ENCODE peak calls at places on chromosomes 2 and 18, in seven cellular contexts. G is fibroblast of mammary gland, S is OCI-LY7, L is neural progenitor cell, Y is cardiac fibroblast, P is astrocyte of the spinal cord, F is Caco-2. H is an unnamed sample.

GRCh38 chr2:30503007-30503691 is 56.1 kb downstream of the LCLAT1 start:
- DNase-seq in G (no peak), S (no peak), L (no peak), Y (peak; percentile 27), P (no peak), F (no peak), H (peak; percentile 48)

GRCh38 chr2:190718652-190719526 is 70.0 kb downstream of the NAB1 start:
- DNase-seq in G (peak; percentile 89), S (no peak), L (no peak), Y (peak; percentile 93), P (peak; percentile 32), F (peak; percentile 85), H (peak; percentile 78)

GRCh38 chr2:192150166-192150565 is 44.6 kb downstream of the TMEFF2 start:
- DNase-seq in G (no peak), S (no peak), L (no peak), Y (no peak), P (no peak), F (no peak), H (no peak)

GRCh38 chr18:42641996-42642395 is 473.5 kb downstream of the RIT2 start:
- DNase-seq in G (no peak), S (no peak), L (no peak), Y (no peak), P (no peak), F (no peak), H (no peak)

GRCh38 chr2:17538844-17539554 is 1.5 kb upstream of the VSNL1 start:
- DNase-seq in G (peak; percentile 25), S (no peak), L (peak; percentile 87), Y (peak; percentile 37), P (peak; percentile 80), F (peak; percentile 75), H (peak; percentile 52)

GRCh38 chr18:26544459-26544858 is 3.9 kb downstream of the KCTD1 start:
- DNase-seq in G (no peak), S (no peak), L (no peak), Y (no peak), P (no peak), F (no peak), H (no peak)

GRCh38 chr2:95024306-95024880 is 1.1 kb upstream of the MAL start:
- DNase-seq in G (no peak), S (no peak), L (no peak), Y (no peak), P (no peak), F (no peak), H (no peak)

GRCh38 chr2:234626566-234627130 is 129.8 kb upstream of the ARL4C start:
- DNase-seq in G (no peak), S (no peak), L (no peak), Y (no peak), P (no peak), F (no peak), H (no peak)

GRCh38 chr2:49753344-49753930 is 599.1 kb upstream of the FSHR start:
- DNase-seq in G (no peak), S (no peak), L (no peak), Y (peak; percentile 6), P (no peak), F (no peak), H (peak; percentile 63)

GRCh38 chr2:239114616-239115265 is 266.9 kb downstream of the TWIST2 start:
- DNase-seq in G (no peak), S (no peak), L (no peak), Y (peak; percentile 6), P (no peak), F (no peak), H (peak; percentile 33)
- TF ChIP-seq CTCF in G (no peak), S (no peak), L (peak; percentile 9), Y (no peak), P (no peak), F (no peak), H (no peak)

GRCh38 chr18:3771121-3771971 is 321.4 kb downstream of the TGIF1 start:
- DNase-seq in G (peak; percentile 97), S (peak; percentile 86), L (peak; percentile 87), Y (peak; percentile 96), P (peak; percentile 92), F (peak; percentile 77), H (peak; percentile 95)
- H3K4me3 ChIP-seq in G (peak overlapping the region; percentile 35), S (peak overlapping the region; percentile 60), L (peak overlapping the region; percentile 34), Y (peak overlapping the region; percentile 46), P (peak overlapping the region; percentile 43), F (peak overlapping the region; percentile 30), H (peak overlapping the region; percentile 51)

GRCh38 chr2:2788076-2788475 is 457.0 kb upstream of the MYT1L start:
- DNase-seq in G (no peak), S (no peak), L (peak; percentile 62), Y (no peak), P (no peak), F (no peak), H (no peak)
- TF ChIP-seq CTCF in G (no peak), S (no peak), L (no peak), Y (no peak), P (no peak), F (no peak), H (no peak)

GRCh38 chr2:63047534-63048281 is 2.9 kb upstream of the OTX1 start:
- DNase-seq in G (no peak), S (no peak), L (peak; percentile 76), Y (no peak), P (no peak), F (no peak), H (no peak)

GRCh38 chr2:63049291-63050185 is 1.1 kb upstream of the OTX1 start:
- DNase-seq in G (peak; percentile 21), S (no peak), L (peak; percentile 86), Y (peak; percentile 31), P (peak; percentile 29), F (no peak), H (peak; percentile 20)

GRCh38 chr2:63048367-63049171 is 2.1 kb upstream of the OTX1 start:
- DNase-seq in G (no peak), S (no peak), L (peak; percentile 82), Y (no peak), P (no peak), F (no peak), H (no peak)

GRCh38 chr2:63044360-63045327 is 6.0 kb upstream of the OTX1 start:
- DNase-seq in G (no peak), S (no peak), L (peak; percentile 57), Y (no peak), P (no peak), F (no peak), H (no peak)

DNA sequence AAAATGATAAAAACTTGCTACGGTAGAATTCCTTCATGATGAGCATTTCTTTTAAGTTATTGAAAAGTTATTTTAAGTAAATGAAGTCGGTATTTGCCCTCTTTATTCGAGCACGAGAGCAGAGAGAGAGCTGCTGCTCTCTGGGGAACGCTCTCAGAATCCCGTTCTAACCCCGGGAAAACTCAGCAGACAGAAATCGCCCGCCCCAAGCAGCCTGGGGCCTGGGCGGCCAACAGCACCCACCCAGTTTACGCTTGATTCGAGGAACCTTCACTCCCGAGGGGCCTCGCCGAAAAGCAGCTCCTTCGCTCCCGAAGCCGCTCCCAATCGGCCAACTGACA is 3.5 kb upstream of the OTX1 start:
- DNase-seq in G (no peak), S (no peak), L (no peak), Y (no peak), P (no peak), F (no peak), H (no peak)
- H3K4me3 ChIP-seq in G (no peak overlapping the region), S (no peak overlapping the region), L (peak overlapping the region; percentile 93), Y (no peak overlapping the region), P (no peak overlapping the region), F (no peak overlapping the region), H (no peak overlapping the region)

GRCh38 chr18:59549797-59550516 is 147.3 kb downstream of the CCBE1 start:
- DNase-seq in G (no peak), S (no peak), L (no peak), Y (no peak), P (no peak), F (no peak), H (peak; percentile 22)

GRCh38 chr18:59546164-59546563 is 151.1 kb downstream of the CCBE1 start:
- DNase-seq in G (peak; percentile 84), S (no peak), L (no peak), Y (peak; percentile 59), P (peak; percentile 62), F (no peak), H (peak; percentile 77)

GRCh38 chr18:59553273-59553672 is 143.9 kb downstream of the CCBE1 start:
- DNase-seq in G (no peak), S (no peak), L (no peak), Y (no peak), P (no peak), F (no peak), H (no peak)

GRCh38 chr18:59551902-59552635 is 145.2 kb downstream of the CCBE1 start:
- DNase-seq in G (no peak), S (no peak), L (no peak), Y (no peak), P (no peak), F (no peak), H (peak; percentile 39)

GRCh38 chr18:59547691-59548182 is 149.5 kb downstream of the CCBE1 start:
- DNase-seq in G (peak; percentile 93), S (no peak), L (peak; percentile 24), Y (peak; percentile 82), P (peak; percentile 85), F (no peak), H (peak; percentile 81)
- TF ChIP-seq CTCF in G (peak; percentile 32), S (no peak), L (no peak), Y (no peak), P (peak; percentile 8), F (no peak), H (peak; percentile 18)